ENCODE peak calls at places on chromosomes 6 and 20, in seven cellular contexts. T is HT-29, F is Kasumi-1, X is GM12865, N is HFFc6, B is cardiac muscle cell, Z is NCI-H1048. W is an unnamed sample.
A peak's percentile ranks its signal among the peaks of the same experiment; 100 is the strongest.

GRCh38 chr20:35883341-35883777 is 70.9 kb downstream of the SCAND1 start:
- DNase-seq in N (no peak), B (no peak), T (no peak), Z (no peak), F (no peak), X (no peak), W (no peak)

GRCh38 chr6:3454206-3455016 is 2.4 kb downstream of the SLC22A23 start:
- DNase-seq in X (no peak), Z (no peak), B (no peak), F (no peak), T (no peak), N (no peak), W (no peak)

GRCh38 chr6:165055231-165055630 is 254.2 kb downstream of the C6orf118 start:
- DNase-seq in T (peak; percentile 47), B (peak; percentile 1), N (no peak), F (no peak), Z (no peak), X (peak; percentile 76), W (no peak)

GRCh38 chr6:4844108-4844507 is 67.9 kb downstream of the CDYL start:
- DNase-seq in B (no peak), X (no peak), Z (no peak), F (no peak), N (no peak), T (no peak), W (no peak)

GRCh38 chr6:156825475-156825874 is 48.3 kb downstream of the ARID1B start:
- DNase-seq in T (no peak), B (no peak), X (no peak), Z (no peak), N (no peak), F (no peak), W (no peak)

GRCh38 chr6:93677297-93677965 is 258.1 kb upstream of the EPHA7 start:
- DNase-seq in B (peak; percentile 17), Z (no peak), X (no peak), N (no peak), F (no peak), T (no peak), W (no peak)

GRCh38 chr6:20608371-20608770 is 74.1 kb downstream of the CDKAL1 start:
- DNase-seq in B (no peak), T (no peak), X (no peak), F (peak; percentile 6), Z (peak; percentile 57), N (no peak), W (no peak)

GRCh38 chr20:45685896-45686295 is 15.9 kb upstream of the WFDC11 start:
- DNase-seq in F (no peak), Z (no peak), N (no peak), B (peak; percentile 1), T (peak; percentile 59), X (no peak), W (no peak)

GRCh38 chr20:44615169-44615791 is 32.9 kb downstream of the PKIG start:
- DNase-seq in Z (no peak), T (no peak), N (no peak), F (no peak), B (peak; percentile 48), X (peak; percentile 20), W (no peak)

GRCh38 chr6:106114492-106114891 is 28.4 kb downstream of the PRDM1 start:
- DNase-seq in Z (no peak), B (no peak), F (no peak), T (no peak), N (no peak), X (peak; percentile 94), W (no peak)

GRCh38 chr6:73085362-73085975 is 139.8 kb downstream of the KHDC1L start:
- DNase-seq in B (peak; percentile 9), Z (no peak), X (peak; percentile 51), N (no peak), F (no peak), T (no peak), W (no peak)

GRCh38 chr20:64038252-64038578 is 2.2 kb downstream of the C20orf204 start:
- DNase-seq in N (no peak), T (no peak), Z (no peak), B (no peak), F (no peak), X (peak; percentile 77), W (no peak)

GRCh38 chr20:25024171-25024570 is 31.6 kb upstream of the APMAP start:
- DNase-seq in Z (no peak), F (no peak), N (no peak), T (no peak), X (no peak), B (no peak), W (peak; percentile 7)

GRCh38 chr6:5930143-5930770 is 76.5 kb downstream of the NRN1 start:
- DNase-seq in Z (no peak), F (no peak), X (no peak), T (no peak), N (no peak), B (no peak), W (no peak)